ENCODE peak calls at places on chromosomes 11 and 22, in four cellular contexts. I is stomach, T is transverse colon, W is A549. D is an unnamed sample.

GRCh38 chr11:128379587-128380279 is 207.6 kb downstream of the ETS1 start:
- DNase-seq in W (no peak), T (no peak), I (no peak), D (no peak)

GRCh38 chr11:13761250-13761649 is 92.8 kb downstream of the FAR1 start:
- DNase-seq in W (no peak), T (no peak), I (no peak), D (no peak)

GRCh38 chr11:839875-840617 is 2.3 kb downstream of the POLR2L start:
- DNase-seq in W (no peak), T (no peak), I (no peak), D (no peak)

GRCh38 chr22:46256358-46256958 is 6.4 kb upstream of the CDPF1 start:
- DNase-seq in I (no peak), W (no peak), T (no peak), D (no peak)

GRCh38 chr11:115066111-115066660 is 387.9 kb downstream of the NXPE2 start:
- DNase-seq in T (no peak), I (no peak), W (no peak), D (no peak)

GRCh38 chr22:21451545-21452520 is 15.4 kb upstream of the TMEM191C start:
- DNase-seq in T (no peak), W (no peak), I (peak), D (no peak)

GRCh38 chr11:120918257-120918656 is 105.6 kb upstream of the TBCEL start:
- DNase-seq in T (no peak), I (no peak), W (no peak), D (no peak)

GRCh38 chr11:125370561-125371389 is 125.3 kb downstream of the FEZ1 start:
- DNase-seq in W (no peak), T (no peak), I (no peak), D (no peak)

GRCh38 chr11:14267861-14268635 is 90.9 kb downstream of the RRAS2 start:
- DNase-seq in T (no peak), I (no peak), W (no peak), D (no peak)

GRCh38 chr22:21961886-21962654 is 9.4 kb upstream of the PPM1F start:
- DNase-seq in W (no peak), I (peak), T (no peak), D (no peak)

GRCh38 chr11:87437133-87437843 is 399.6 kb downstream of the TMEM135 start:
- DNase-seq in W (no peak), I (no peak), T (no peak), D (no peak)

GRCh38 chr22:40661661-40662060 is 17.6 kb upstream of the MCHR1 start:
- DNase-seq in W (no peak), I (no peak), T (no peak), D (no peak)

GRCh38 chr22:29734853-29735252 is 15.1 kb downstream of the CABP7 start:
- DNase-seq in T (no peak), I (no peak), W (no peak), D (no peak)

GRCh38 chr11:17392872-17393271 is 4.4 kb upstream of the KCNJ11 start:
- DNase-seq in W (no peak), T (no peak), I (no peak), D (no peak)

GRCh38 chr11:65927904-65928397 is 8.7 kb downstream of the DRAP1 start:
- DNase-seq in T (peak), W (no peak), I (peak), D (no peak)

GRCh38 chr11:115985896-115986295 is 481.7 kb upstream of the CADM1 start:
- DNase-seq in W (no peak), T (no peak), I (no peak), D (no peak)

GRCh38 chr22:20249797-20250354 is 18.2 kb downstream of the RTN4R start:
- DNase-seq in W (no peak), I (no peak), T (no peak), D (peak)

GRCh38 chr11:20055312-20055711 is 105.0 kb downstream of the DBX1 start:
- DNase-seq in I (no peak), T (no peak), W (no peak), D (no peak)

GRCh38 chr11:106840993-106841392 is 177.3 kb downstream of the GUCY1A2 start:
- DNase-seq in W (no peak), T (no peak), I (no peak), D (no peak)

GRCh38 chr11:120622189-120622912 is 110.8 kb downstream of the GRIK4 start:
- DNase-seq in W (no peak), T (no peak), I (no peak), D (no peak)

GRCh38 chr11:69447786-69448185 is 33.7 kb upstream of the LINC01488 start:
- DNase-seq in T (no peak), W (no peak), I (peak), D (no peak)

GRCh38 chr11:115141715-115142114 is 362.5 kb downstream of the CADM1 start:
- DNase-seq in W (no peak), T (no peak), I (no peak), D (no peak)

GRCh38 chr22:23210428-23211170 is 30.3 kb downstream of the BCR start:
- DNase-seq in T (no peak), W (no peak), I (no peak), D (no peak)

GRCh38 chr11:77156396-77157195 is 28.6 kb downstream of the MYO7A start:
- DNase-seq in W (no peak), T (no peak), I (no peak), D (no peak)

GRCh38 chr22:29397791-29398190 is 9.4 kb upstream of the AP1B1 start:
- DNase-seq in T (no peak), I (no peak), W (no peak), D (no peak)

GRCh38 chr11:118679483-118679882 is at the start of gene TREH:
- DNase-seq in W (no peak), T (peak), I (peak), D (no peak)

GRCh38 chr22:46239261-46240048 is 10.6 kb downstream of the CDPF1 start:
- DNase-seq in I (no peak), W (no peak), T (no peak), D (no peak)

GRCh38 chr11:115990004-115990447 is 485.8 kb upstream of the CADM1 start:
- DNase-seq in W (no peak), I (no peak), T (peak), D (no peak)

GRCh38 chr11:122862091-122862490 is 20.5 kb upstream of the JHY start:
- DNase-seq in W (no peak), T (no peak), I (no peak), D (no peak)

GRCh38 chr22:47380692-47381091 is 618.2 kb downstream of the TBC1D22A start:
- DNase-seq in W (no peak), I (no peak), T (no peak), D (no peak)

GRCh38 chr22:35883028-35883620 is 145.5 kb downstream of the RBFOX2 start:
- DNase-seq in W (no peak), I (no peak), T (no peak), D (no peak)

GRCh38 chr11:72625746-72626636 is 48.2 kb downstream of the PDE2A start:
- DNase-seq in T (peak), I (peak), W (no peak), D (peak)

GRCh38 chr22:45709004-45709739 is 37.5 kb downstream of the ATXN10 start:
- DNase-seq in W (peak), T (no peak), I (no peak), D (no peak)

GRCh38 chr11:59201376-59201775 is 11.4 kb downstream of the MPEG1 start:
- DNase-seq in W (no peak), T (no peak), I (no peak), D (no peak)
- H3K27ac ChIP-seq in W (no peak), T (no peak), I (no peak), D (no peak)

GRCh38 chr11:64926689-64927088 is 2.2 kb downstream of the PPP2R5B start:
- DNase-seq in I (no peak), W (no peak), T (no peak), D (no peak)

GRCh38 chr11:64925536-64926449 is 1.3 kb downstream of the PPP2R5B start:
- DNase-seq in I (no peak), T (no peak), W (no peak), D (no peak)

GRCh38 chr11:64924910-64925284 is 408 bp downstream of the PPP2R5B start:
- DNase-seq in T (peak), W (peak), I (no peak), D (no peak)

GRCh38 chr11:64923151-64923661 is 1.3 kb upstream of the PPP2R5B start:
- DNase-seq in I (no peak), T (no peak), W (no peak), D (no peak)

DNA sequence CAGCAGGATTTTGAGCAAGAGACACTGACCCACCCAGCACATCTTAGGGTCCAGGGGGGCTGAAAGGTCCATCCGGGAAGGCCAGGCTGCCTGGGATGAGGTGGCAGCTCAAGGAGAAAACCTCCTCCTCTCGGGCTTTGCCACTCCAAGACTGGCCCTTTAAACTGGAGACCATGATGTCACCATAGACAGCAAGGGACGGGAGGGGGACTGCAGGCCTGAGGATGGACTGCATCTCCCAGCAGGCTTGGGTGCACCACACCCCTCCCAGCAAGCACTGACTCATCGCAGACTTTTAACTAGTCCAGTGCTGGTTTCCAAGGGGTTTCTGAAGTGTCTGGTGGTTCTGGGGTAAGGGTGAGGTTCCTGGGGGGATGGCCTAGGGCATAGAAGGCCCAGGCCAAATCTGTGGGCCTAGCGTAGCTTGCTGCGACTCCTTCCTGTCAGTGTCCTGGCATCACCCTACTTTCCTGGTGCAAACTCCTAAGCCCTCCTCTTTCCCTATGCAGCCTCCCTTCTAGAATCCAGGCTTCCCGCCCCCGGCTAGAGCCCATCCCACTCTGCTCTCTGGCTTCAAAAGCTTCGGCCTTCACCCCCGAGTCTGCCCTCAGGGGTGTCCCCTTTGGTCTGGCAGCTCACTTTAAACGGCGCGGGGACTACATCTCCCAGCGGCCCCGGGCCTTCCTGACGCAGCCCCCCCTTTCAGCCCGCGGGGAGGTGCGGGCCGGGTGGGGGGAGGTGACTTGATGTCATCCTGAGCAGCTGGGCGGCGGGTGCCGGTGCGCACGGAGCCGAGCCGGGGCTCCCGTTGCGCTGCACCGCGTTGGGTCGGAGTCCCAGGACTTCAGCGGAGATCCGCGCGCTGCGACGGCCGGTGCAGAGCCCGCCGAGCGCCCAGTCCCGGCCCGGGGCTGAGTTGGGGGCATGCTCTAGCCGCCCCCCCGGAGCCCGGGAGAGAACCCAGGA is at the start of gene PPP2R5B:
- DNase-seq in I (peak), W (peak), T (peak), D (peak)
- TF ChIP-seq EP300 in I (peak), W (no peak), T (no peak), D (peak)

DNA sequence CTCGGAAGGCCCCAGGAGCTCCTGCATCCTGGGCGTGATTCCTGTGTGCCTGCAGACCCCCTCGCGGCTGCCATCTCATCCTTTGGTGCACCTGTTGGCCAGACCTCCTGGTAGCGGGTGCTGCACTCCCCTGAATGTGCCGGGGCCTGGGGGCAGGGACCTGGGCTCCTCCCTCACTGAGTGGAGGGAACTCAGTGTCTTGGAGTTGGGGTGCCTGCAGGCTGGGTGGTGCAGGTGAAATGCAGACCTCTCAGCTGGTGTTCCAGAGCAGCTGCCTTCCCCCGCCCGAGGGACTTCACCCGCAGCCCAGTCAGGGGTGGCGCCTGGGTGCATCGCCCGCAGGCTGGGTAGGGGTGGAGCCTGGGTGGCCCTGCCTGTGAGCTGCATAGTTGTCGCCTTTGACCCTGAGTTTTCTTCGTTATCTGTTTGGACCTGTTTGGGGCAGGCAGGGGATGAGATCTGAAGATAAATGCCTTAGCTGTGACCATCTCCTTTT is 31.4 kb downstream of the LRP5 start:
- DNase-seq in T (peak), I (peak), W (no peak), D (no peak)
- H3K27ac ChIP-seq in T (peak), I (peak), W (peak), D (no peak)

GRCh38 chr11:18698341-18699268 is at the start of gene TMEM86A:
- DNase-seq in W (peak), T (peak), I (peak), D (peak)
- TF ChIP-seq EP300 in W (no peak), T (no peak), I (no peak), D (peak)

GRCh38 chr11:11915625-11916024 is 73.9 kb downstream of the USP47 start:
- DNase-seq in T (no peak), W (no peak), I (no peak), D (no peak)

GRCh38 chr11:11913395-11913794 is 71.6 kb downstream of the USP47 start:
- DNase-seq in T (no peak), I (no peak), W (no peak), D (no peak)

GRCh38 chr11:11910541-11910940 is 68.8 kb downstream of the USP47 start:
- DNase-seq in W (no peak), T (no peak), I (no peak), D (no peak)

DNA sequence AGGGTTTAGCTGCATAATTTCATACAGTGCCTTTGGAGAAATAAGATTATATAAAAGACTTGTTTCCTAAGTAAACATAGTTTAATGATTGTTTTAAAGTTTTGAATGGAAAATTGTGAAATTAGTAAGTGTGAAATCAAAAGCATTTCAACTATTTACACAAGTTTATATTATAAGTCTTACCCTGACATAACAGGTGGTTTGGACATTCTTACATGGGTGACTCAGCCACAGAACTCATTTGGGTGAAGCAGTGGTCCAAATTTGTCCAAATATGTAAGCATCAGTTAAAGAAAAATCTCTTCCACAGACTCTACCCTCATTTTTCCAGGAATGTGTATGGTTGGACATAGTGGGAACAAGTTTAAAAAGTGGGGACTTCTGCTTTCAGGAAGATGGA is 68.0 kb downstream of the USP47 start:
- DNase-seq in W (no peak), T (no peak), I (no peak), D (no peak)
- H3K27ac ChIP-seq in W (no peak), T (peak), I (no peak), D (no peak)

DNA sequence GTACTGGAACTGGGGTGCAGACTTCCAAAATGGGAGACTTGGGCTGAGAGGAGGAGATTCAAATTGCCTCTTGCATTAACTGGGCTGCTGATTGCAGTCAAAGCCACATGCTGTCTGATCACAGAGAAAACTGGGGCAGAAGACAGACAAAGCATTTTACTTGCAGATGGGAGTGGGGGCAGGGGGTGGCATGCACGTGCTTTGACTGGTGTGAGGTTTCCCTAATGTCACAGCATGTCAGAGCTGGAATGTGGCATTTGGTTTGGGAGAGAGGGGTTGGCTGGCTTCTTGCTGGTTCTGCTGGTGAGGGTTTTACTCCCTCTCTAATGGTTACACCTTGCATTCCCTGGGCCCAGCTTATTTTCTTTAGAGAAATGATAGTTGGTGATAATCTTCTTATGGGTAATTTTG is 2.9 kb downstream of the TUB start:
- DNase-seq in I (no peak), T (no peak), W (no peak), D (no peak)
- TF ChIP-seq EP300 in I (no peak), T (no peak), W (no peak), D (no peak)

GRCh38 chr11:46593550-46594382 is at the start of gene AMBRA1:
- DNase-seq in W (peak), T (peak), I (peak), D (peak)

GRCh38 chr11:46588915-46589314 is 4.9 kb downstream of the AMBRA1 start:
- DNase-seq in T (no peak), I (no peak), W (no peak), D (no peak)

GRCh38 chr11:46588131-46588530 is 5.7 kb downstream of the AMBRA1 start:
- DNase-seq in T (no peak), I (no peak), W (no peak), D (no peak)

GRCh38 chr11:46594383-46594718 is 528 bp upstream of the AMBRA1 start:
- DNase-seq in W (no peak), I (no peak), T (no peak), D (no peak)

GRCh38 chr11:46590740-46591606 is 2.9 kb downstream of the AMBRA1 start:
- DNase-seq in T (no peak), W (no peak), I (no peak), D (no peak)
- H3K27ac ChIP-seq in T (no peak), W (peak), I (peak), D (no peak)

GRCh38 chr11:10930961-10931760 is 73.3 kb upstream of the ZBED5 start:
- DNase-seq in W (peak), T (peak), I (peak), D (peak)
- TF ChIP-seq EP300 in W (no peak), T (no peak), I (no peak), D (no peak)

GRCh38 chr22:39296535-39296934 is 22.9 kb downstream of the RPL3 start:
- DNase-seq in T (no peak), W (no peak), I (no peak), D (no peak)

GRCh38 chr22:39298194-39298987 is 21.0 kb downstream of the RPL3 start:
- DNase-seq in W (no peak), I (no peak), T (no peak), D (no peak)

GRCh38 chr22:39296981-39297489 is 22.4 kb downstream of the RPL3 start:
- DNase-seq in W (no peak), T (no peak), I (no peak), D (no peak)

GRCh38 chr22:39299829-39300178 is 19.6 kb downstream of the RPL3 start:
- DNase-seq in T (peak), I (no peak), W (no peak), D (peak)

DNA sequence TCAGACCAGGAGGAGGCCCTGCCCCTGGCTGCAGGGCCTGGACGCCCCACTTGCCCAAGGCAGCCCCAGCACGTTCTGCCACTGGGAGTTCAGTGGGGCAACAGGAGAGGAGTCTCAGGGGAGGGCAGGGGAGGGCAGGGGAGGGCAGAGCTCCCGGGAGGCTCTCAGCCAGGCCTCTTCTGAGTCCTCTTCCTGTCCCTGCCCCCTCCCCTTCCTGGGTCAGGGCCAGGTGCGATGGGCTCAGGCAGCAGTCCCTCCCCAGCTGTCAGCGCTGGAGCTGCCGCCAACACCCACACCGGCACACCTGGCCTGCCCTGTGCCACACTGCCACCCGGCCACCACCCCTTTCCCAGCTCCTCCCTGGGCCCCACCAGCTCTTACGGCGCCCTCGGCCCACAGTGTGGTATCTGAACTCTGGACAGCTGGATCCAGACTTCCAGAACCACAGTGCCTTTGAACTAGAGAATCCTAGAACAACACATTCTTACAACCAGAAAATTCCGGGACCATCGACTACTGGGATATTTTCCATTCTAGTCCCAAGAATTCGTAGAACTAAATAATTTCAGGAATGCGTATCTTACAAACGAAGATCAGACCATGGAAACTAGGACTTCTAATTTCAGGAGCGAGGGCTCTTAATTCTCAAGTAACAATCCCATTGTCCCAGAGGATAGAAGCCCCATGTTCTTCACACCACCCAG is 21.8 kb downstream of the RPL3 start:
- DNase-seq in I (peak), T (peak), W (no peak), D (no peak)
- H3K27ac ChIP-seq in I (peak), T (peak), W (peak), D (peak)

GRCh38 chr11:100738701-100739100 is 51.6 kb downstream of the ARHGAP42 start:
- DNase-seq in W (no peak), I (no peak), T (no peak), D (no peak)
- TF ChIP-seq EP300 in W (no peak), I (no peak), T (no peak), D (no peak)

D was measured in tibial nerve.